ENCODE peak calls at places on chromosomes 2 and 18, in six cellular contexts. T is PC-3, V is GM23248, X is PC-9, A is MM.1S, L is HCT116. F is an unnamed sample. For H3K9me2, the result is how much of the 10 kb centered on the place peaks cover.

GRCh38 chr2:138499684-138500083 is 1.9 kb upstream of the SPOPL start:
- DNase-seq in X (no peak), L (no peak), A (no peak), V (no peak), T (no peak), F (no peak)

GRCh38 chr2:191199929-191200328 is 45.3 kb upstream of the MYO1B start:
- DNase-seq in A (no peak), X (no peak), L (no peak), T (no peak), V (no peak), F (no peak)

GRCh38 chr2:239009001-239009961 is 161.4 kb downstream of the TWIST2 start:
- DNase-seq in A (peak), T (no peak), X (no peak), V (no peak), L (no peak), F (no peak)

GRCh38 chr2:41966431-41966893 is 81.4 kb upstream of the PKDCC start:
- DNase-seq in A (no peak), L (no peak), X (peak), V (peak), T (peak), F (peak)

GRCh38 chr2:113767811-113768210 is 11.4 kb upstream of the SLC35F5 start:
- DNase-seq in T (no peak), X (no peak), L (no peak), V (no peak), A (no peak), F (no peak)

GRCh38 chr2:229675569-229675968 is 38.8 kb downstream of the DNER start:
- DNase-seq in X (no peak), A (no peak), T (peak), V (no peak), L (no peak), F (no peak)

GRCh38 chr2:170873035-170873692 is 55.9 kb upstream of the GORASP2 start:
- DNase-seq in L (peak), T (peak), V (peak), A (peak), X (peak), F (peak)

GRCh38 chr2:120052597-120052996 is 39.7 kb downstream of the EPB41L5 start:
- DNase-seq in V (peak), T (no peak), L (no peak), A (no peak), X (no peak), F (no peak)

GRCh38 chr2:189574793-189575475 is 5.7 kb downstream of the SLC40A1 start:
- DNase-seq in V (no peak), L (no peak), A (no peak), T (no peak), X (no peak), F (peak)

GRCh38 chr18:79912409-79912991 is 39.0 kb downstream of the SLC66A2 start:
- DNase-seq in X (no peak), V (peak), L (no peak), T (no peak), A (no peak), F (peak)

GRCh38 chr2:66553370-66553769 is 118.4 kb downstream of the MEIS1 start:
- DNase-seq in T (peak), X (no peak), V (no peak), A (no peak), L (no peak), F (peak)

GRCh38 chr2:186695081-186695756 is 1.4 kb downstream of the FAM171B start:
- DNase-seq in L (no peak), A (no peak), T (peak), X (no peak), V (peak), F (no peak)

GRCh38 chr2:135547311-135547710 is 16.0 kb downstream of the R3HDM1 start:
- DNase-seq in T (no peak), L (no peak), A (no peak), V (no peak), X (no peak), F (no peak)

GRCh38 chr2:26651458-26652155 is 10.4 kb upstream of the CIB4 start:
- DNase-seq in T (no peak), V (no peak), X (no peak), A (no peak), L (no peak), F (no peak)

GRCh38 chr18:22558945-22559385 is 141.2 kb upstream of the CTAGE1 start:
- DNase-seq in A (no peak), X (peak), V (peak), L (no peak), T (peak), F (peak)

GRCh38 chr2:171598713-171599319 is 76.5 kb downstream of the CYBRD1 start:
- DNase-seq in V (peak), A (peak), L (peak), X (peak), T (peak), F (peak)

GRCh38 chr18:44803019-44803650 is 122.4 kb downstream of the SETBP1 start:
- DNase-seq in X (no peak), T (no peak), V (peak), A (peak), L (no peak), F (peak)

GRCh38 chr2:227503433-227504406 is 31.8 kb downstream of the AGFG1 start:
- DNase-seq in T (peak), A (no peak), L (peak), X (peak), V (peak), F (peak)

GRCh38 chr2:30217644-30218361 is 13.5 kb upstream of the LBH start:
- DNase-seq in L (peak), X (peak), A (no peak), T (peak), V (no peak), F (peak)

GRCh38 chr2:105768961-105769452 is 24.3 kb downstream of the NCK2 start:
- DNase-seq in L (no peak), X (no peak), T (peak), A (no peak), V (peak), F (peak)

GRCh38 chr2:59947917-59948534 is 605.4 kb downstream of the BCL11A start:
- DNase-seq in T (no peak), A (no peak), V (no peak), X (no peak), L (no peak), F (peak)

GRCh38 chr2:188601391-188601790 is 309.7 kb downstream of the GULP1 start:
- DNase-seq in A (no peak), V (no peak), T (no peak), X (no peak), L (no peak), F (no peak)

GRCh38 chr2:38602136-38602731 is 494 bp downstream of the HNRNPLL start:
- DNase-seq in A (peak), L (no peak), T (peak), V (peak), X (no peak), F (peak)

GRCh38 chr2:11915650-11916049 is 169.2 kb downstream of the LPIN1 start:
- DNase-seq in T (no peak), V (no peak), X (no peak), A (no peak), L (no peak), F (no peak)

GRCh38 chr2:162636206-162636728 is 202.3 kb downstream of the KCNH7 start:
- DNase-seq in T (no peak), V (no peak), X (no peak), L (no peak), A (no peak), F (no peak)

GRCh38 chr18:49368161-49368875 is 92.1 kb downstream of the DYM start:
- DNase-seq in A (no peak), V (no peak), L (no peak), T (no peak), X (no peak), F (no peak)

GRCh38 chr2:142037051-142037450 is 93.8 kb downstream of the LRP1B start:
- DNase-seq in A (no peak), V (peak), L (no peak), X (no peak), T (peak), F (peak)

GRCh38 chr2:122523143-122523542 is 767.7 kb downstream of the TSN start:
- DNase-seq in A (no peak), V (no peak), L (no peak), T (no peak), X (no peak), F (no peak)

GRCh38 chr2:161246301-161246700 is 61.9 kb upstream of the PSMD14 start:
- DNase-seq in X (no peak), L (no peak), T (no peak), A (no peak), V (no peak), F (no peak)

GRCh38 chr2:43075054-43075593 is 151.3 kb downstream of the ZFP36L2 start:
- DNase-seq in A (no peak), V (peak), L (no peak), X (peak), T (peak), F (peak)

GRCh38 chr18:23884712-23885375 is 129.7 kb upstream of the TTC39C start:
- DNase-seq in L (no peak), X (peak), A (no peak), V (no peak), T (no peak), F (peak)

GRCh38 chr2:241412144-241412543 is 56.1 kb downstream of the FARP2 start:
- DNase-seq in L (peak), T (peak), A (no peak), X (peak), V (peak), F (peak)

GRCh38 chr18:78511666-78512065 is 468.0 kb upstream of the SALL3 start:
- DNase-seq in X (no peak), L (no peak), V (no peak), A (no peak), T (no peak), F (no peak)

GRCh38 chr2:157837851-157838441 is 38.2 kb downstream of the ACVR1 start:
- DNase-seq in X (no peak), A (no peak), L (no peak), T (no peak), V (peak), F (peak)

GRCh38 chr2:222176890-222177289 is 121.9 kb downstream of the PAX3 start:
- DNase-seq in V (no peak), X (no peak), T (no peak), A (no peak), L (no peak), F (no peak)

GRCh38 chr2:44944102-44944951 is 2.8 kb downstream of the SIX3 start:
- DNase-seq in V (peak), L (no peak), X (no peak), A (no peak), T (no peak), F (no peak)

GRCh38 chr2:54106631-54107454 is 8.6 kb upstream of the ACYP2 start:
- DNase-seq in A (peak), T (peak), L (peak), V (peak), X (peak), F (peak)

GRCh38 chr2:122077114-122077513 is 321.7 kb downstream of the TSN start:
- DNase-seq in A (no peak), T (no peak), V (no peak), X (no peak), L (no peak), F (no peak)

GRCh38 chr2:176843208-176843607 is 369.4 kb upstream of the HNRNPA3 start:
- DNase-seq in T (no peak), L (no peak), V (no peak), X (no peak), A (no peak), F (no peak)
- H3K9me2 ChIP-seq in T (under half), L (under half), V (under half), X (under half), A (under half), F (under half)

GRCh38 chr2:128640847-128641360 is 322.2 kb upstream of the HS6ST1 start:
- DNase-seq in V (no peak), T (no peak), X (no peak), A (no peak), L (no peak), F (no peak)
- H3K9me2 ChIP-seq in V (under half), T (under half), X (under half), A (under half), L (under half), F (under half)

DNA sequence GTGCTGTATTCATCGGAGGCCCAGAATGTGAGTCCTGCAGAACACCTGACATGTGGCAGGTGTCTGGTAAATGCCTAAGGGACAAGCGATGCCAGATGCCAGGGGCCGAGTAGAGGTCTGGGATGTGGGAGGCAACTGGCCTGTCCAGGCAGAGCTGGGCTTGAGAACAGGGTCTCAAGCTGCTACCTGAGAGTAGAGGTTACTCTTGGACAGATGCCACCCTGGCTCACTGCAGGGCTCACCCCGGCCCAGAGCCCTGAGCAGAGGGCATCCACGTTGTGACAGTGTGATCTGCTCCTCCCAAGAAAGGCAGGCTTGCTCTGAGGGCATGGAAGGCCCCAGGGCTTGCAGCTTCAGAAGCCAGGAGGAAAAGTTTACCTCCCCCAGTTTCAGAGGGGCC is 692.0 kb upstream of the ID2 start:
- DNase-seq in X (no peak), A (no peak), V (no peak), L (no peak), T (no peak), F (no peak)
- H3K9me2 ChIP-seq in X (under half), A (under half), V (under half), L (under half), T (under half), F (under half)

DNA sequence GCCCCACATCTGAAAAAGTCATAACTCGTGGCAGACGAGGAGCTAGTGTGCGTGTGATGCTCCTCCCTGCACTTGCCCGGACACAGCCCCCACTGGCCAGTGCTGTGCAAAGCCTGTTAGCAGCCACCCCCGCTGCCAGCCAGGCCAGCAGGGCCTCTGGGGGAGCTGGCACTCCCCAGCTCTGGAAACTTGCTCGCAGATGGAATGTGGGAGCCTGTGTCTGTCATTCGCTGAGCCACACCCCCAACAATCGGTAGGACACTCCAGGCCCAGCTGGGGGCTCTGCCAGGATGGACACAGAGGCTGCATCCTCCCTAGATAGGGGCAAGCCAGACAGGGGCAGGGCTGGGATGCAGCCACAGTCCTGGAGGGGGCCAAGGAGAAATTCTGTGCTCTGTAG is 62.4 kb upstream of the ATG16L1 start:
- DNase-seq in L (no peak), V (no peak), X (no peak), T (no peak), A (no peak), F (no peak)
- H3K9me2 ChIP-seq in L (under half), V (under half), X (under half), T (under half), A (under half), F (under half)

DNA sequence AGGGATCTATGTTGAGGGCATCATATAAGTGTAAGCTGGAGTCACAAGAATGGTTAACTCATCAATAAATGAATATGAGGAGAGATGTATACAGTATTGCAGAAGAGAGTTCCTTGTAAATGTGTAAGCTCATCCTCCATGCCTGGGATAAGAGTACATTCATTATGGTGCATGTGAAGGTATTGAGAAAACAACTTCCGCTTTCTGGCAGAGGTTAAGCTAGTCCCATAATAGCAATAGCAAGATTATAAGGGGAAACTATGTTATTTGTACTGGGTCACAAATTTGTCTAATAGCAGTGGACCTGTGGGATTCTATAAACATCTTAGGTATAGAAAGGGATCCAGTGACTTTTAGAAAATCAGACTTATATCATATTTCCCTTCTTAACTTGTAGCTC is 44.1 kb downstream of the SCN2A start:
- DNase-seq in L (no peak), A (no peak), X (no peak), V (no peak), T (no peak), F (no peak)
- H3K9me2 ChIP-seq in L (under half), A (under half), X (under half), V (under half), T (under half), F (under half)

GRCh38 chr2:128640166-128640846 is 321.6 kb upstream of the HS6ST1 start:
- DNase-seq in X (no peak), V (peak), T (no peak), L (no peak), A (no peak), F (no peak)
- H3K9me2 ChIP-seq in X (under half), V (under half), T (under half), L (under half), A (under half), F (under half)

DNA sequence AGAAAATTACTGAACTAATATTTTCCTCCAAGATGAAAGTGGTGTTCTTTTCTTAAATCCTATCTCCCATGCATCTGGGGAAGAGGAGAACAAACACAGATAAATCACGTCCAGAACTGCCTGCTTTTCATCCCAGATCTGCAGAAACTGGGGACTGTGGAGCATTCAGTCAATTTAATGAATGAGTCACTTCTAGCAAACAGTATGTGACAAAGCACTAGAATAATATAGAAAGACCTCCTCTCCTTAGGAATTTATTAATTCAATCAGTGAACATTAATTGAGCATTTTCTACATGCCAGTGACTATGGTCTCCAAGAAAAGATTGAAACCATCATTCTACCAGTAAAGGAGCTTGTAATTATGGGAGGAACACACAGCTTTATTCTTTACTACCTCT is 693.4 kb upstream of the ID2 start:
- DNase-seq in V (no peak), L (no peak), A (no peak), X (no peak), T (peak), F (no peak)
- H3K9me2 ChIP-seq in V (under half), L (under half), A (under half), X (under half), T (under half), F (under half)

GRCh38 chr2:7987992-7988391 is 693.9 kb upstream of the ID2 start:
- DNase-seq in V (no peak), A (no peak), L (no peak), T (no peak), X (no peak), F (no peak)
- H3K9me2 ChIP-seq in V (under half), A (under half), L (under half), T (under half), X (under half), F (under half)